ENCODE peak calls at places on chromosomes 13 and 19, in seven cellular contexts. A is uterus, H is left ventricle myocardium inferior, Q is A673, O is hepatocyte, K is breast epithelium, Y is RWPE2. V is an unnamed sample. For H3K27me3 and H3K36me3, the result is how much of the 10 kb centered on the place peaks cover.

GRCh38 chr13:93235258-93236015 is 8.8 kb downstream of the GPC6 start:
- DNase-seq in A (no peak), H (no peak), Q (peak), O (no peak), K (no peak), Y (no peak), V (no peak)

GRCh38 chr19:55962186-55962585 is 14.6 kb downstream of the NLRP8 start:
- DNase-seq in A (no peak), H (no peak), Q (no peak), O (no peak), K (no peak), Y (no peak), V (no peak)

GRCh38 chr13:67390462-67391093 is 160.4 kb upstream of the PCDH9 start:
- DNase-seq in A (no peak), H (no peak), Q (no peak), O (no peak), K (no peak), Y (no peak), V (no peak)

GRCh38 chr19:6501740-6502648 is at the start of gene TUBB4A:
- DNase-seq in A (no peak), H (peak), Q (peak), O (peak), K (no peak), Y (no peak), V (no peak)

GRCh38 chr13:54424344-54424743 is 1395.7 kb downstream of the OLFM4 start:
- DNase-seq in A (no peak), H (no peak), Q (no peak), O (no peak), K (no peak), Y (no peak), V (no peak)

GRCh38 chr13:111415765-111416164 is 95.3 kb downstream of the TEX29 start:
- DNase-seq in A (no peak), H (no peak), Q (no peak), O (no peak), K (no peak), Y (no peak), V (no peak)

GRCh38 chr19:18803550-18804138 is 12.5 kb upstream of the COMP start:
- DNase-seq in A (no peak), H (no peak), Q (no peak), O (no peak), K (no peak), Y (no peak), V (no peak)

GRCh38 chr13:110643768-110644421 is 28.6 kb downstream of the NAXD start:
- DNase-seq in A (no peak), H (no peak), Q (no peak), O (no peak), K (no peak), Y (no peak), V (no peak)

GRCh38 chr13:97395437-97396136 is 38.4 kb upstream of the RAP2A start:
- DNase-seq in A (no peak), H (no peak), Q (no peak), O (no peak), K (no peak), Y (no peak), V (no peak)

GRCh38 chr13:38674208-38674607 is 12.7 kb upstream of the FREM2 start:
- DNase-seq in A (no peak), H (no peak), Q (peak), O (no peak), K (no peak), Y (no peak), V (no peak)

GRCh38 chr13:114152831-114153371 is 20.5 kb upstream of the RASA3 start:
- DNase-seq in A (no peak), H (no peak), Q (no peak), O (peak), K (no peak), Y (peak), V (no peak)

GRCh38 chr19:10193666-10194499 is 870 bp downstream of the DNMT1 start:
- DNase-seq in A (no peak), H (no peak), Q (peak), O (peak), K (no peak), Y (peak), V (no peak)

GRCh38 chr13:64248371-64249065 is 2832.9 kb upstream of the PCDH20 start:
- DNase-seq in A (no peak), H (no peak), Q (no peak), O (no peak), K (no peak), Y (no peak), V (no peak)

GRCh38 chr13:113328851-113329250 is 31.8 kb downstream of the LAMP1 start:
- DNase-seq in A (no peak), H (no peak), Q (no peak), O (no peak), K (no peak), Y (no peak), V (no peak)

GRCh38 chr19:6011794-6012193 is 33.9 kb upstream of the RANBP3 start:
- DNase-seq in A (no peak), H (no peak), Q (no peak), O (no peak), K (no peak), Y (no peak), V (peak)

GRCh38 chr13:28494861-28495585 is at the start of gene FLT1:
- DNase-seq in A (peak), H (peak), Q (peak), O (peak), K (no peak), Y (no peak), V (no peak)

GRCh38 chr13:70817571-70817970 is 709.3 kb upstream of the KLHL1 start:
- DNase-seq in A (no peak), H (no peak), Q (no peak), O (no peak), K (no peak), Y (no peak), V (peak)

GRCh38 chr19:3249408-3249807 is 24.9 kb downstream of the CELF5 start:
- DNase-seq in A (no peak), H (no peak), Q (peak), O (no peak), K (no peak), Y (no peak), V (peak)

GRCh38 chr13:110690516-110690915 is 15.4 kb downstream of the CARS2 start:
- DNase-seq in A (no peak), H (no peak), Q (no peak), O (no peak), K (no peak), Y (no peak), V (no peak)

GRCh38 chr13:72849571-72849970 is 67.6 kb downstream of the PIBF1 start:
- DNase-seq in A (no peak), H (no peak), Q (no peak), O (no peak), K (no peak), Y (no peak), V (no peak)

GRCh38 chr13:36736119-36736726 is 62.4 kb downstream of the SERTM1 start:
- DNase-seq in A (peak), H (no peak), Q (peak), O (peak), K (no peak), Y (no peak), V (peak)

GRCh38 chr13:23020246-23020843 is 160.4 kb upstream of the SGCG start:
- DNase-seq in A (peak), H (no peak), Q (peak), O (peak), K (no peak), Y (no peak), V (peak)

GRCh38 chr13:78323848-78324247 is 279.5 kb downstream of the POU4F1 start:
- DNase-seq in A (no peak), H (no peak), Q (no peak), O (no peak), K (no peak), Y (no peak), V (no peak)

GRCh38 chr13:32019612-32020233 is 11.9 kb upstream of the FRY start:
- DNase-seq in A (peak), H (no peak), Q (peak), O (peak), K (no peak), Y (no peak), V (peak)

GRCh38 chr13:110639935-110640334 is 24.6 kb downstream of the NAXD start:
- DNase-seq in A (no peak), H (no peak), Q (no peak), O (no peak), K (no peak), Y (no peak), V (no peak)

GRCh38 chr13:51632643-51633357 is 48.5 kb downstream of the WDFY2 start:
- DNase-seq in A (no peak), H (no peak), Q (peak), O (no peak), K (no peak), Y (no peak), V (peak)

GRCh38 chr13:109427148-109427547 is 359.2 kb downstream of the IRS2 start:
- DNase-seq in A (no peak), H (no peak), Q (peak), O (no peak), K (no peak), Y (no peak), V (no peak)

GRCh38 chr13:106507560-106508274 is 27.7 kb downstream of the EFNB2 start:
- DNase-seq in A (peak), H (no peak), Q (no peak), O (peak), K (no peak), Y (peak), V (peak)

GRCh38 chr13:106867249-106867648 is 299.3 kb upstream of the ARGLU1 start:
- DNase-seq in A (no peak), H (no peak), Q (peak), O (peak), K (no peak), Y (no peak), V (no peak)

GRCh38 chr19:38989066-38989605 is 13.6 kb upstream of the FBXO17 start:
- DNase-seq in A (no peak), H (no peak), Q (peak), O (peak), K (no peak), Y (no peak), V (peak)

GRCh38 chr13:97295279-97296182 is 73.4 kb downstream of the MBNL2 start:
- DNase-seq in A (no peak), H (no peak), Q (no peak), O (no peak), K (no peak), Y (no peak), V (no peak)

GRCh38 chr19:19324059-19324755 is 3.6 kb downstream of the MAU2 start:
- DNase-seq in A (no peak), H (no peak), Q (no peak), O (no peak), K (no peak), Y (no peak), V (no peak)

GRCh38 chr19:19205416-19206410 is 2.5 kb upstream of the NR2C2AP start:
- DNase-seq in A (no peak), H (no peak), Q (no peak), O (no peak), K (no peak), Y (no peak), V (no peak)

GRCh38 chr13:69155136-69155535 is 952.5 kb upstream of the ATXN8OS start:
- DNase-seq in A (no peak), H (no peak), Q (no peak), O (no peak), K (no peak), Y (no peak), V (no peak)
- H3K27me3 ChIP-seq in A (under half), H (under half), Q (under half), O (under half), K (under half), Y (under half), V (under half)

GRCh38 chr19:46737761-46738171 is 8.1 kb upstream of the FKRP start:
- DNase-seq in A (no peak), H (no peak), Q (no peak), O (no peak), K (no peak), Y (peak), V (no peak)
- H3K36me3 ChIP-seq in A (under half), H (under half), Q (half or more), O (under half), K (under half), Y (half or more), V (half or more)

GRCh38 chr19:41904118-41904870 is 21.3 kb downstream of the ARHGEF1 start:
- DNase-seq in A (no peak), H (no peak), Q (no peak), O (peak), K (peak), Y (no peak), V (no peak)
- H3K4me3 ChIP-seq in A (no peak), H (no peak), Q (no peak), O (no peak), K (no peak), Y (no peak), V (no peak)

GRCh38 chr19:13053761-13054604 is 48.7 kb downstream of the LYL1 start:
- DNase-seq in A (peak), H (peak), Q (no peak), O (peak), K (peak), Y (peak), V (peak)

GRCh38 chr19:13056052-13056660 is 46.5 kb downstream of the LYL1 start:
- DNase-seq in A (peak), H (peak), Q (peak), O (peak), K (no peak), Y (peak), V (peak)

GRCh38 chr19:13053238-13053637 is 49.4 kb downstream of the LYL1 start:
- DNase-seq in A (no peak), H (no peak), Q (no peak), O (no peak), K (no peak), Y (no peak), V (no peak)

GRCh38 chr19:13055213-13056051 is 47.2 kb downstream of the LYL1 start:
- DNase-seq in A (peak), H (peak), Q (peak), O (peak), K (peak), Y (no peak), V (peak)

GRCh38 chr19:13054605-13055212 is 47.9 kb downstream of the LYL1 start:
- DNase-seq in A (no peak), H (peak), Q (no peak), O (no peak), K (no peak), Y (no peak), V (no peak)
- H3K27me3 ChIP-seq in A (under half), H (under half), Q (under half), O (under half), K (under half), Y (under half), V (under half)

GRCh38 chr19:16626796-16627193 is 1.2 kb downstream of the MED26 start:
- DNase-seq in A (no peak), H (no peak), Q (no peak), O (peak), K (no peak), Y (no peak), V (no peak)

GRCh38 chr19:16628984-16629691 is 1.1 kb upstream of the MED26 start:
- DNase-seq in A (peak), H (peak), Q (peak), O (peak), K (no peak), Y (no peak), V (peak)

GRCh38 chr19:16628183-16628983 is at the start of gene MED26:
- DNase-seq in A (peak), H (peak), Q (peak), O (peak), K (peak), Y (peak), V (peak)

GRCh38 chr19:16627928-16628182 is 149 bp downstream of the MED26 start:
- DNase-seq in A (no peak), H (no peak), Q (no peak), O (no peak), K (no peak), Y (no peak), V (no peak)

DNA sequence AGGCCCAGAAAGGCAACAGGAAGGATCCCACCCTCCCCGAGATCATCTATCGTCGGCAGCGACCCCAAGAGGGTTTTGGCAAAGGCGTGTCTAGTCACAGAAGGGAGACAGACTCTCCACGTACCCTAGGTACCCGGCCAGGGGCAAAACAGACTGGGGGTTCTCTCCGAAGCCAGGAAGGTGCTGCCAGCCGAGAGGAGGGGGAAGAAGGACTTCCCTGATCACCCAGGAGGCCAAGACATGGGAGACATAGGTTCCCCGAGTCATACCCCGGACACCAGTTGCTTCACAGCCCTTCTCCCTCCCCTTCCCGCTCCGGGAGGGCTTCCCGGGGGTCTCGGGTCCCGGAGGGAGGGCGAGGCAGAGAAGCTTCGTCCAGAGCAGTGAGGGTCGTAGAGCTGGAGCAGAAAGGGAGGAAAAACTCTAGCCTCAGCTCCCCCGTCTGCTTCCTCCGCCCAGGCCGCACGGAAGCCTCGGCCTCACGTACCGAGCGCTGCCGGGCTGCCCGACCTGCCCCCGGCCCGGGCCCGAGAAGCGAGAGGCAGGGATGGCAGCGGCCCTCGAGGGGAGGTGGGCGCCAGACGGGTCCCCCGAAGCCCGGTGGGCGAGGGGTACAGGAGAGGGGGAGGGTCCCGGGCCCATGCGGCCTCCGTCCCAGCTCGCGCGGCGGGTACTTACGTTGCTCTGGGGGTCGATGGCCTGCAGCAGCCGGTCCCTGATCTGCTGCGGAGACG is 643 bp downstream of the MED26 start:
- DNase-seq in A (no peak), H (no peak), Q (peak), O (peak), K (no peak), Y (no peak), V (peak)
- H3K36me3 ChIP-seq in A (under half), H (under half), Q (under half), O (under half), K (under half), Y (under half), V (under half)

V was measured in SJCRH30.